ENCODE peak calls at places on chromosome 10, in four cellular contexts. B is adrenal gland, L is foreskin fibroblast, U is keratinocyte. W is an unnamed sample.

GRCh38 chr10:130301026-130301892 is 165.1 kb downstream of the GLRX3 start:
- DNase-seq in U (no peak), L (no peak), B (peak), W (no peak)

GRCh38 chr10:28959850-28960501 is 282.7 kb downstream of the BAMBI start:
- DNase-seq in L (no peak), B (no peak), U (no peak), W (no peak)

GRCh38 chr10:56116684-56117083 is 244.4 kb downstream of the ZWINT start:
- DNase-seq in U (no peak), L (no peak), B (no peak), W (no peak)

GRCh38 chr10:78458983-78459638 is 425.4 kb downstream of the RPS24 start:
- DNase-seq in B (peak), U (no peak), L (peak), W (no peak)

GRCh38 chr10:86954681-86955500 is 2.5 kb downstream of the MMRN2 start:
- DNase-seq in B (no peak), U (no peak), L (no peak), W (no peak)

GRCh38 chr10:95850791-95851190 is 57.0 kb upstream of the CC2D2B start:
- DNase-seq in U (no peak), L (peak), B (no peak), W (no peak)

GRCh38 chr10:43160067-43160918 is 22.0 kb downstream of the CSGALNACT2 start:
- DNase-seq in U (peak), L (peak), B (no peak), W (no peak)

GRCh38 chr10:128895473-128895872 is 571.6 kb upstream of the MGMT start:
- DNase-seq in L (no peak), B (no peak), U (no peak), W (no peak)

GRCh38 chr10:42984761-42985325 is 92.0 kb upstream of the RET start:
- DNase-seq in B (peak), U (no peak), L (no peak), W (no peak)

GRCh38 chr10:110859947-110860376 is 11.8 kb upstream of the PDCD4 start:
- DNase-seq in L (peak), B (no peak), U (no peak), W (no peak)

GRCh38 chr10:95785942-95786669 is 30.1 kb downstream of the ENTPD1 start:
- DNase-seq in B (no peak), L (no peak), U (no peak), W (no peak)

GRCh38 chr10:128814024-128814423 is 653.0 kb upstream of the MGMT start:
- DNase-seq in L (no peak), B (no peak), U (no peak), W (no peak)

GRCh38 chr10:110512461-110513187 is 14.9 kb downstream of the DUSP5 start:
- DNase-seq in B (peak), L (peak), U (no peak), W (no peak)

GRCh38 chr10:30043476-30044270 is 15.7 kb downstream of the JCAD start:
- DNase-seq in L (no peak), B (no peak), U (no peak), W (no peak)

GRCh38 chr10:14459670-14460069 is 128.9 kb upstream of the FRMD4A start:
- DNase-seq in B (no peak), U (no peak), L (peak), W (no peak)

GRCh38 chr10:130127612-130128607 is 8.3 kb upstream of the GLRX3 start:
- DNase-seq in U (no peak), B (peak), L (peak), W (peak)

GRCh38 chr10:37803269-37803668 is 54.1 kb downstream of the ZNF248 start:
- DNase-seq in U (no peak), B (no peak), L (no peak), W (no peak)

GRCh38 chr10:103967433-103968142 is 648 bp downstream of the SLK start:
- DNase-seq in L (peak), U (no peak), B (peak), W (no peak)

GRCh38 chr10:68087338-68088029 is 12.4 kb upstream of the HERC4 start:
- DNase-seq in L (peak), U (no peak), B (no peak), W (no peak)

GRCh38 chr10:42882597-42882996 is 100.0 kb downstream of the BMS1 start:
- DNase-seq in B (no peak), L (no peak), U (no peak), W (no peak)

GRCh38 chr10:43125881-43126731 is 12.1 kb upstream of the CSGALNACT2 start:
- DNase-seq in L (no peak), U (no peak), B (no peak), W (no peak)

GRCh38 chr10:79184141-79184625 is 115.4 kb downstream of the ZMIZ1 start:
- DNase-seq in U (no peak), B (peak), L (peak), W (no peak)

GRCh38 chr10:71582019-71582418 is 137.6 kb downstream of the C10orf105 start:
- DNase-seq in B (no peak), L (peak), U (no peak), W (no peak)

GRCh38 chr10:72503241-72503640 is 122.6 kb downstream of the MICU1 start:
- DNase-seq in B (peak), U (no peak), L (peak), W (no peak)

GRCh38 chr10:117007080-117007479 is 2.1 kb upstream of the SHTN1 start:
- DNase-seq in U (peak), B (no peak), L (peak), W (peak)

GRCh38 chr10:38032881-38033280 is 22.4 kb downstream of the ZNF33A start:
- DNase-seq in U (no peak), L (no peak), B (no peak), W (no peak)

GRCh38 chr10:3037182-3037581 is 30.2 kb upstream of the PFKP start:
- DNase-seq in L (no peak), B (no peak), U (no peak), W (no peak)

GRCh38 chr10:112915590-112916572 is 34.2 kb upstream of the TCF7L2 start:
- DNase-seq in U (no peak), B (no peak), L (peak), W (peak)

GRCh38 chr10:93072225-93072712 is 1.4 kb upstream of the CYP26A1 start:
- DNase-seq in L (peak), U (no peak), B (no peak), W (no peak)

GRCh38 chr10:35612385-35613106 is 7.4 kb downstream of the GJD4 start:
- DNase-seq in U (no peak), B (no peak), L (no peak), W (no peak)

GRCh38 chr10:43905502-43906236 is 257.0 kb upstream of the ZNF32 start:
- DNase-seq in U (no peak), L (peak), B (no peak), W (no peak)

GRCh38 chr10:111142082-111142481 is 65.3 kb downstream of the ADRA2A start:
- DNase-seq in L (no peak), U (no peak), B (no peak), W (no peak)

DNA sequence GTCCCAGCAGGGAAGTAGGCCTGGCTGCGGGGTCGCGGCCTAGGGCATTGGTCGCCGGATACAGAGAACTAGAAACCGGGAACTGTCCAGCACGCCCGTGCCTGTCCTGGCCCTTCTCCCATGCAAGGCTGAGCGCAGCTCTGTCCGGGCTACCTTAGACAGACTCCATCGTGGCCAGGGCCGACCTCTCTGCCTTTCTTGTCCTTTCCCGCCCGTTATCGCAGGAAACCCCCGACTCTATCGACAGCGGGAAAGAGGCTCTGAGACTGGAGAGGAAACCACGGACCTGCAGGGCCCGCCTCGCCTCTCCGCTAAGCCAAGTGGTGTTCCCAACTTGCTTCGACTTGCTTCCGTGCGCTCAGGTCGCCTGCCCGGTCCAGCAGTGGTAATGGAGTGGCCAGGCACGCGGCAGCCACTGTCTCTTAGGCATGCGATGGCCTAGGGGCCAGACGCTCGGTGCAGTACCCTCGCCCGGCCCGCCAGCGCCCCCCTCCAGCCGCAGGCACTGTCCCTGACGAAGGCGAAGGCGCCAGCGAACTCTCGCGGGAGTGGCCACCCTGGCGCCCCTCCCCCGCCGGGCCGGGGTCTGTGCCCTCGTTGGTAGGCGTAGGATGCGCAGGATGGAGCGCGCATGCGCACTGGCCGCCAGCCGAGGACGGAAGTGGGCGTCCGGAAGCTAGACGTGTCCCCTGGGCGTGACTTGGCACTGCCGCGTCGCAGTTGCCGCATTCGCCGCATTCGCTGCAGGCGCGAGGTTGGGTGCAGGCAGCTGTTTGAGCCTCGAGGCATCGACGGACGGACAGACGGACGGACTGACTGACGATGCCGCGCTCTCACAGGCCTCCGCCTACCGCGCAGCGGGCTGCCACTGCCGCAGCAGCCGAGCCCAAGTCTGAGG is 54.4 kb downstream of the MCMBP start:
- DNase-seq in U (peak), L (peak), B (peak), W (peak)
- TF ChIP-seq CTCF in U (no peak), L (no peak), B (no peak), W (peak)

DNA sequence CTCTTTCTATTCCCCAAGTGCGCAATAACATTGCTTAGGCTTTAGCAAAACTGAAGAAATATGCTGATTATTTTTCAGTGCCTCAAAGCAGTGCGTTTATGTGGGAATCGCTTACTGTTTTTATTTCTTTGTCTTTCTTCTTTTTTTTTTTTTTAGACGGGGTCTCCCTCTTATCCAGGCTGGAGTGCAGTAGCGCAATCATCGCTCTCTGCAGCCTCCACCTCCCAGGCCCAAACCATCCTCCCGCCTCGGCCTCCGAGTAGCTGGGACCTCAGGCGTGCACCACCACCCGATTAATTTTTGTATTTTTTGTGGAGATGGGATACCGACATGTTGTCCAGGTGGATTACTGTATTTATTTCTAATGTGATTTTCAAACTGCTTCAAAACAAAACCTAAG is 1.2 kb downstream of the DENND10 start:
- DNase-seq in L (no peak), U (no peak), B (no peak), W (no peak)
- H3K4me3 ChIP-seq in L (peak), U (peak), B (peak), W (peak)

GRCh38 chr10:123413353-123413752 is 252.8 kb upstream of the GPR26 start:
- DNase-seq in B (no peak), U (no peak), L (no peak), W (no peak)
- TF ChIP-seq CTCF in B (no peak), U (no peak), L (no peak), W (no peak)

DNA sequence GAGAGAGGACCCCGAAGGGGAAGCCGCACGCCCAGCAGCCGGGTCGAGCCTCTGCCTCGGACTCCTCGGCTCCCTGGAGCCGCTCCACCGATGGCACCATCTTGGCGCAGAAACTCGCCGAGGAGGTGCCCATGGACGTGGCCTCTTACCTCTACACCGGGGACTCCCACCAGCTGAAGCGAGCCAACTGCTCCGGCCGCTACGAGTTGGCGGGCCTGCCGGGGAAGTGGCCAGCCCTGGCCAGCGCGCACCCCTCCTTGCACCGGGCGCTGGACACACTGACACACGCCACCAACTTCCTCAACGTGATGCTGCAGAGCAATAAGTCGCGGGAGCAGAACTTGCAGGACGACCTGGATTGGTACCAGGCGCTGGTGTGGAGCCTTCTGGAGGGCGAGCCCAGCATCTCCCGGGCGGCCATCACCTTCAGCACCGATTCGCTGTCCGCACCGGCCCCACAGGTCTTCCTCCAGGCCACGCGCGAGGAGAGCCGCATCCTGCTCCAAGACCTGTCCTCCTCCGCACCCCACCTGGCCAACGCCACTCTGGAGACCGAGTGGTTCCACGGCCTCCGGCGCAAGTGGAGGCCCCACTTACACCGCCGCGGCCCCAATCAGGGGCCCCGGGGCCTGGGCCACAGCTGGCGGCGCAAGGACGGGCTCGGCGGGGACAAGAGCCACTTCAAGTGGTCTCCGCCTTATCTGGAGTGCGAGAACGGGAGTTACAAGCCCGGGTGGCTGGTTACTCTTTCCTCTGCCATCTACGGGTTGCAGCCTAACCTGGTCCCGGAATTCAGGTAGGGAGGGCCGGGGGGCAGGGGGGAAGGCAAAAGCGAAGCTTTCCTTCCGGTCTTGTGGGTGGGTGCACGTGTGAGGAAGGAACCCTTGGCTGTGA is 973 bp downstream of the GPR158 start:
- DNase-seq in U (no peak), L (peak), B (no peak), W (no peak)
- H3K4me3 ChIP-seq in U (no peak), L (no peak), B (no peak), W (peak)

GRCh38 chr10:127069436-127069835 is 127.0 kb downstream of the INSYN2A start:
- DNase-seq in L (no peak), B (no peak), U (no peak), W (no peak)

GRCh38 chr10:127068485-127068884 is 127.9 kb downstream of the INSYN2A start:
- DNase-seq in U (no peak), L (no peak), B (no peak), W (no peak)

DNA sequence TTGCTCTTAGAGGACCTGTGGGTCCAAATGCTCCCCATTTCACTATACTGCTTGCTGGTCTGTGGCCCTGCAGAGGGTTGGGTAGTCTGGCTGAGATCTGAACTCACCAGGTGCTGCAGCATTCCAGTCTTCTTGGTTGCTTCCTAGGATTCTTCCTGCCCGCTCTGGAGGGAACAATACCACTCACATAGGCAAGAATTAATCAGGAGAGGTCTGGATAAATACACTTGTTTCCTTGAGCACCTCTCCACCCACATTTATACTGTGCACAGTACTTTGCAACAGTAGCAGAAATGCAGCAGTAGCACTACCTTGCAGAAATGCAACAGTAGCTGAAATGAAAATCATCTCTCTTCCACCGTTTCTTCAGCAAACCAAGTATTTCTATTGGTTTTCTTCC is 125.3 kb downstream of the INSYN2A start:
- DNase-seq in U (no peak), L (no peak), B (no peak), W (no peak)
- TF ChIP-seq CTCF in U (no peak), L (no peak), B (no peak), W (no peak)

GRCh38 chr10:119268871-119269506 is 61.6 kb downstream of the GRK5 start:
- DNase-seq in B (no peak), U (no peak), L (no peak), W (no peak)
- H3K4me3 ChIP-seq in B (no peak), U (no peak), L (no peak), W (no peak)

GRCh38 chr10:63201118-63201517 is 68.0 kb downstream of the NRBF2 start:
- DNase-seq in L (no peak), B (no peak), U (no peak), W (no peak)
- TF ChIP-seq CTCF in L (no peak), B (no peak), U (no peak), W (no peak)

GRCh38 chr10:61835909-61836232 is 65.6 kb upstream of the ARID5B start:
- DNase-seq in L (peak), U (no peak), B (no peak), W (no peak)
- H3K4me3 ChIP-seq in L (peak), U (no peak), B (peak), W (no peak)

W was measured in retinal pigment epithelial cell.